ENCODE peak calls at places on chromosome 19, in four cellular contexts. One of them, this sample, is unnamed.

GRCh38 chr19:7788933-7789323 is 25.9 kb downstream of the CLEC4M start:
- DNase-seq in ascending aorta: no peak
- DNase-seq in body of pancreas: no peak
- DNase-seq in astrocyte: no peak
- DNase-seq in this sample: no peak

GRCh38 chr19:49590971-49591730 is at the start of gene PRR12:
- DNase-seq in body of pancreas: peak
- DNase-seq in astrocyte: peak
- DNase-seq in ascending aorta: no peak
- DNase-seq in this sample: no peak

GRCh38 chr19:53908106-53908932 is 759 bp upstream of the CACNG7 start:
- DNase-seq in astrocyte: peak
- DNase-seq in body of pancreas: peak
- DNase-seq in ascending aorta: no peak
- DNase-seq in this sample: no peak

GRCh38 chr19:5585461-5586299 is 17.9 kb upstream of the TINCR start:
- DNase-seq in astrocyte: no peak
- DNase-seq in body of pancreas: no peak
- DNase-seq in ascending aorta: no peak
- DNase-seq in this sample: no peak

GRCh38 chr19:44277331-44277730 is 17.6 kb downstream of the ZNF233 start:
- DNase-seq in astrocyte: no peak
- DNase-seq in ascending aorta: no peak
- DNase-seq in body of pancreas: no peak
- DNase-seq in this sample: no peak

GRCh38 chr19:8096071-8096470 is 43.5 kb downstream of the CCL25 start:
- DNase-seq in body of pancreas: no peak
- DNase-seq in ascending aorta: no peak
- DNase-seq in astrocyte: no peak
- DNase-seq in this sample: no peak

GRCh38 chr19:44607917-44608316 is 5.4 kb upstream of the IGSF23 start:
- DNase-seq in astrocyte: no peak
- DNase-seq in ascending aorta: no peak
- DNase-seq in body of pancreas: no peak
- DNase-seq in this sample: no peak

GRCh38 chr19:7640803-7641202 is 3.9 kb downstream of the STXBP2 start:
- DNase-seq in ascending aorta: no peak
- DNase-seq in astrocyte: no peak
- DNase-seq in body of pancreas: no peak
- DNase-seq in this sample: no peak

GRCh38 chr19:49212302-49212701 is 54.7 kb downstream of the TRPM4 start:
- DNase-seq in astrocyte: no peak
- DNase-seq in body of pancreas: no peak
- DNase-seq in ascending aorta: no peak
- DNase-seq in this sample: no peak

GRCh38 chr19:40549007-40549708 is 27.5 kb upstream of the SHKBP1 start:
- DNase-seq in body of pancreas: peak
- DNase-seq in astrocyte: peak
- DNase-seq in ascending aorta: no peak
- DNase-seq in this sample: no peak

GRCh38 chr19:52527954-52528326 is 472 bp downstream of the ZNF808 start:
- DNase-seq in ascending aorta: no peak
- DNase-seq in astrocyte: no peak
- DNase-seq in body of pancreas: peak
- DNase-seq in this sample: no peak

GRCh38 chr19:37990362-37990761 is 83.4 kb downstream of the SIPA1L3 start:
- DNase-seq in ascending aorta: no peak
- DNase-seq in body of pancreas: no peak
- DNase-seq in astrocyte: no peak
- DNase-seq in this sample: no peak

GRCh38 chr19:42121666-42122069 is 10.6 kb downstream of the POU2F2 start:
- DNase-seq in ascending aorta: peak
- DNase-seq in body of pancreas: no peak
- DNase-seq in astrocyte: peak
- DNase-seq in this sample: no peak

GRCh38 chr19:35779033-35779432 is 3.7 kb downstream of the ARHGAP33 start:
- DNase-seq in ascending aorta: no peak
- DNase-seq in body of pancreas: no peak
- DNase-seq in astrocyte: no peak
- DNase-seq in this sample: no peak

GRCh38 chr19:31517466-31518180 is 168.4 kb upstream of the TSHZ3 start:
- DNase-seq in astrocyte: no peak
- DNase-seq in ascending aorta: no peak
- DNase-seq in body of pancreas: no peak
- DNase-seq in this sample: peak

GRCh38 chr19:35352448-35353304 is 5.0 kb downstream of the FFAR1 start:
- DNase-seq in body of pancreas: peak
- DNase-seq in ascending aorta: no peak
- DNase-seq in astrocyte: peak
- DNase-seq in this sample: peak

GRCh38 chr19:51681286-51681956 is 11.7 kb upstream of the SPACA6 start:
- DNase-seq in ascending aorta: no peak
- DNase-seq in body of pancreas: no peak
- DNase-seq in astrocyte: no peak
- DNase-seq in this sample: no peak

GRCh38 chr19:18278521-18279265 is 2.7 kb downstream of the JUND start:
- DNase-seq in ascending aorta: no peak
- DNase-seq in body of pancreas: peak
- DNase-seq in astrocyte: no peak
- DNase-seq in this sample: no peak
- TF ChIP-seq CTCF in ascending aorta: peak
- TF ChIP-seq CTCF in body of pancreas: no peak
- TF ChIP-seq CTCF in astrocyte: no peak
- TF ChIP-seq CTCF in this sample: no peak

DNA sequence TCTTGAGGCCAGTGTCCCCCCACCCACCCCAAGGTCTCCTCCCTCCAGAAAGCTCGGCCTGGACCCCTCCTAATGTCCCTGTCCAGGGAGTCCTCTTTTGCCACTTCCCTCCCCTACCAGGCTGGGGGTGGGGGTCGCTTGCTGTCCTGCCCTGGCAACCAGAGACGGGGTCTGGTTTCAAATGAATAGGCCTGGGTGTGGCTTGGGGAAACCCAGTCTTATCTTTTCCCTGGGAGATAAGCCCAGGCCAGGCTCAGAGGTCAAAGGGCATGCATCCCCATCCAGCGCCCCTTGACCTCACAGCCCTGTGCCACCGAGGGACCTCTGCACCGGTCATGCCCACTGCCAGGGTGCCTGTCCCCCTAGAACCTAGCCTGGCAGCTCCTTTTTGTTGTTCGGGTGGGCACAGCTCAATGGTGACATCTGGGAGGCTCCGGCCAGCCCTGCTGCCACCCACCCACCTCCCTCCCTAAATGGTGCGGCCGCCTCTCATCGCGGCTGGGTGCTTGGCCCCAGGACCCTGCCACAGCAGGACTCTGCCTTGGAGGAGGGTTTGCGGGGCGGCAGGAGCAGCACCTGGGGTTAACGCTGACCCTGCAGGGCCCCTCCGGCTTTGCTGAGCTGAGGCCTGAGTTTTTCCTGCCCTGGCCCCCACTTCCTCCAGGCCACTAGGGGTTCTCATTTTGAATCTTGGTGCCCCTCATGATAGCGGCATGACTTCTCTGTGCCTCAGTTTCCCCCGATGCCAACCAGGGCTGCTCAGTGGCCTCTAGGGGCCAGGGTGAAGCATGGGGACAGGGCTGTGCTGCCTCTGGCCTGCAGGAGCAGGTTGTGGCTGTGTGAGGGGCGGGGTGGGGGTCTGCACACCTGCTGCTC is 2.8 kb upstream of the CERS1 start:
- DNase-seq in astrocyte: no peak
- DNase-seq in body of pancreas: no peak
- DNase-seq in ascending aorta: no peak
- DNase-seq in this sample: no peak
- TF ChIP-seq CTCF in astrocyte: no peak
- TF ChIP-seq CTCF in body of pancreas: no peak
- TF ChIP-seq CTCF in ascending aorta: no peak
- TF ChIP-seq CTCF in this sample: no peak

DNA sequence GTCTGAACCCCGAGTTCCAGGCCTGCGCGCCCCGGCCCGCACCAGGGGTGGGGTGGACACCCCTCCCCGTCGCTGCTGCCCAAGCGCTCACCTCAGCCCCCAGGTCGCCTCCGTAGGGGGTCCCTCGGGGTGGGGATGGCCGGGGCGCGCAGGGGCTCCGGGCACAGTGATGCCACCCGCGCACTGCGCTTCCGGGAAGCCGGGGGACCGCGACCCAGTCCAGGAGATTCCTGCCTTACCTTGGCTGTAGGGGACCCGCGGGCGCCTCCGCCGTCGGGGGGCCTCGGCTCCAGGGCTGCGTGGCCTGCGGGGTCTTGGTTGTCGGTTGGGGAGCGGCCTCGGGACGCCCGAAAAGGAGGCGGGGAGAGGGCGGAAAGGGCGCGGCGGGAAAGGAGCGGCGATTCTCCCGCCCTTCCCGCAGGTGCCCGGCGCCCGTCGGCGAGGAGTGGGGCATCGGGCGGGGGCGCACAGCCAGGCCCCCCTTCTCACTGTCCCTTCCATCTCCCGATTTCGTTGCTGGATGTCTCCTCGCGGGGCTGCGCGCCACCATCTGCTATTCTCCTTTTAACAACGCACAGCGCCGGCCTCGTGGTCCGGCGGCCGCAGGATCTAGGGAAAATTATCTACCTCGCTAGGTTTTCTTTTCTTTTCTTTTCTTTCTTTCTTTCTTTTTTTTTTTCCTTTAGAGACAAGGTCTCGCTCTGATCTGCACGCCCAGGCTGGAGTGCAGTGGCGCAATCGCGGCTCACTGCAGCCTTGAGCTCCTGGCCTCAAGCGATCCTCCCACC is at the start of gene KEAP1:
- DNase-seq in body of pancreas: peak
- DNase-seq in ascending aorta: no peak
- DNase-seq in astrocyte: no peak
- DNase-seq in this sample: peak
- TF ChIP-seq CTCF in body of pancreas: no peak
- TF ChIP-seq CTCF in ascending aorta: no peak
- TF ChIP-seq CTCF in astrocyte: no peak
- TF ChIP-seq CTCF in this sample: no peak

GRCh38 chr19:46551175-46551574 is 50.0 kb upstream of the CALM3 start:
- DNase-seq in ascending aorta: no peak
- DNase-seq in astrocyte: no peak
- DNase-seq in body of pancreas: no peak
- DNase-seq in this sample: no peak
- TF ChIP-seq CTCF in ascending aorta: no peak
- TF ChIP-seq CTCF in astrocyte: no peak
- TF ChIP-seq CTCF in body of pancreas: no peak
- TF ChIP-seq CTCF in this sample: no peak

GRCh38 chr19:2253106-2254051 is 2.8 kb downstream of the JSRP1 start:
- DNase-seq in body of pancreas: no peak
- DNase-seq in astrocyte: no peak
- DNase-seq in ascending aorta: no peak
- DNase-seq in this sample: peak
- TF ChIP-seq CTCF in body of pancreas: no peak
- TF ChIP-seq CTCF in astrocyte: no peak
- TF ChIP-seq CTCF in ascending aorta: no peak
- TF ChIP-seq CTCF in this sample: peak

DNA sequence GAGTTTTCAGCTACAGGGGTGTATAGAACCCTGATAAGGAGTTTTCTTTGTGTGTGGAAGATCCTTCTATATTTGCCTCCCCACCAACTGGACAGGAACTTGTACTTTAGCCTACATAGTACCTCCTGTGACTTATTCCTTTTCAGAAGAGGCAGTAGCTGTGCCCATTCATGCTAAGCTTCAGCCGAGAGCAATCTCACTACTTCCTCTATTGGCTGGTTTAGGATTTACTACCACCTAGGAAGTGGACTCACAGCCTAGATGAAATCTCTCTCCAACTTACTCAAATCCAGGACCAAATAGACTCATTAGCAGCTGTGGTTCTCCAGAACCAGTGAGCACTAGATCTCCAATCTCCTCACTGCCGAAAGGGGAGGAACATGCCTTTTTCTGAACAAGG is 2.3 kb upstream of the REX1BD start:
- DNase-seq in body of pancreas: no peak
- DNase-seq in astrocyte: no peak
- DNase-seq in ascending aorta: no peak
- DNase-seq in this sample: no peak
- TF ChIP-seq CTCF in body of pancreas: no peak
- TF ChIP-seq CTCF in astrocyte: no peak
- TF ChIP-seq CTCF in ascending aorta: peak
- TF ChIP-seq CTCF in this sample: no peak

DNA sequence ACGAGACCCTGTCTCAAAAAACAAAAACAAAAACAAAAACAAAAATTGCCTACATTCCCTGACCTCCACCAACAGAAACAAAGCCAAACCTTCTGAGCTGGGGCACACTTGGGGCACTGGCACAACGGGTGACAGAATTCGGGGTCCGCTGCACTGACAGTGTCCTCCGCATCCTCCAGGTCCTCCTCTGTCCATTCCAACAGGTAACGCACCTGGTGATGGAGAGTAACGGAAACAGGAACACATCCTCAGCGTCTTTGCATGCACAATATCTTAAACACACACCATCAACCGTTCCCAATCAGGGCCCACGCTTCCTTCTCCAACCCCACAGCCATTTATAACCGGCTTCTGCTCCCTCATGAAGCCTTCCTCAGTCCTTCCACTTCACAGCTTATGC is 34.6 kb downstream of the PDCD5 start:
- DNase-seq in astrocyte: no peak
- DNase-seq in ascending aorta: no peak
- DNase-seq in body of pancreas: no peak
- DNase-seq in this sample: no peak
- TF ChIP-seq CTCF in astrocyte: no peak
- TF ChIP-seq CTCF in ascending aorta: no peak
- TF ChIP-seq CTCF in body of pancreas: no peak
- TF ChIP-seq CTCF in this sample: no peak

DNA sequence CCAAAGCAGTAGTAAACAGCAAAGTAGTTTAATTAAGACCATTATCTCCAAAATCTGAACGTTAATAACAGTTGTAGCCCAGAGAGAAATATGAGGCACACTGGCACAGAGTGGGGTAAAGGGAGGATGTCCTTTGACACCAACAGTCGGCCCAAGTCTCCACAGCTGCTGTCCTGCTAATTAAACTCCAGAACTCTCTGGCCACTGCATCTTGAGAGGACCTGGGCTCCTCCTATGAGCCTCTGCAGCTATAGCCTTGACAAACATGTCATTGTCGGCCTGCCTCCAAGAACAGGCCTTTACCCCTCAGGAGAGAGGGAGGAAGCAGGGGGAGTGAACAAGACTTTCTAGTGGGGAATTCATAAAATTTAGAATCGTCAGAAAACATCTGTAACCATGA is 1170.4 kb downstream of the UQCRFS1 start:
- DNase-seq in astrocyte: no peak
- DNase-seq in body of pancreas: no peak
- DNase-seq in ascending aorta: no peak
- DNase-seq in this sample: no peak
- TF ChIP-seq CTCF in astrocyte: no peak
- TF ChIP-seq CTCF in body of pancreas: no peak
- TF ChIP-seq CTCF in ascending aorta: no peak
- TF ChIP-seq CTCF in this sample: no peak

GRCh38 chr19:56167064-56167578 is 8.7 kb upstream of the GALP start:
- DNase-seq in astrocyte: no peak
- DNase-seq in body of pancreas: no peak
- DNase-seq in ascending aorta: no peak
- DNase-seq in this sample: no peak
- TF ChIP-seq CTCF in astrocyte: no peak
- TF ChIP-seq CTCF in body of pancreas: no peak
- TF ChIP-seq CTCF in ascending aorta: no peak
- TF ChIP-seq CTCF in this sample: no peak